ENCODE peak calls at places on chromosomes 2 and 18, in four cellular contexts. S is HCT116, N is tibial nerve, E is IMR-90. L is an unnamed sample.

GRCh38 chr2:181104512-181105121 is 124.2 kb downstream of the UBE2E3 start:
- DNase-seq in S (peak; percentile 51), N (peak; percentile 38), E (peak; percentile 76), L (no peak)

GRCh38 chr2:215870986-215871385 is 142.4 kb downstream of the MREG start:
- DNase-seq in S (peak; percentile 36), N (no peak), E (no peak), L (no peak)

GRCh38 chr2:45452866-45453265 is 158.2 kb downstream of the SRBD1 start:
- DNase-seq in S (no peak), N (peak; percentile 28), E (peak; percentile 96), L (peak; percentile 23)

GRCh38 chr18:26656944-26657536 is 108.7 kb upstream of the KCTD1 start:
- DNase-seq in S (no peak), N (peak; percentile 28), E (peak; percentile 36), L (peak; percentile 84)

GRCh38 chr2:26682155-26682554 is 10.4 kb upstream of the KCNK3 start:
- DNase-seq in S (no peak), N (no peak), E (no peak), L (no peak)

GRCh38 chr2:157627594-157628281 is 926 bp downstream of the ACVR1C start:
- DNase-seq in S (no peak), N (no peak), E (peak; percentile 3), L (peak; percentile 53)

GRCh38 chr2:215825709-215826108 is 187.6 kb downstream of the MREG start:
- DNase-seq in S (no peak), N (no peak), E (no peak), L (no peak)

GRCh38 chr2:68577183-68577582 is 66.2 kb upstream of the PROKR1 start:
- DNase-seq in S (no peak), N (no peak), E (peak; percentile 29), L (no peak)

GRCh38 chr2:240564571-240565266 is 3.6 kb upstream of the RNPEPL1 start:
- DNase-seq in S (no peak), N (no peak), E (peak; percentile 88), L (no peak)
- TF ChIP-seq POLR2A in S (no peak), N (no peak), E (peak; percentile 86), L (no peak)

GRCh38 chr2:120915670-120916069 is 180.0 kb downstream of the GLI2 start:
- DNase-seq in S (no peak), N (no peak), E (peak; percentile 37), L (no peak)
- H3K27ac ChIP-seq in S (peak overlapping the region; percentile 43), N (no peak overlapping the region), E (peak overlapping the region; percentile 90), L (peak overlapping the region; percentile 72)

GRCh38 chr2:134917958-134918517 is 584 bp upstream of the CCNT2 start:
- DNase-seq in S (no peak), N (peak; percentile 82), E (no peak), L (no peak)
- TF ChIP-seq CTCF in S (peak; percentile 25), N (peak; percentile 33), E (peak; percentile 27), L (peak; percentile 36)

DNA sequence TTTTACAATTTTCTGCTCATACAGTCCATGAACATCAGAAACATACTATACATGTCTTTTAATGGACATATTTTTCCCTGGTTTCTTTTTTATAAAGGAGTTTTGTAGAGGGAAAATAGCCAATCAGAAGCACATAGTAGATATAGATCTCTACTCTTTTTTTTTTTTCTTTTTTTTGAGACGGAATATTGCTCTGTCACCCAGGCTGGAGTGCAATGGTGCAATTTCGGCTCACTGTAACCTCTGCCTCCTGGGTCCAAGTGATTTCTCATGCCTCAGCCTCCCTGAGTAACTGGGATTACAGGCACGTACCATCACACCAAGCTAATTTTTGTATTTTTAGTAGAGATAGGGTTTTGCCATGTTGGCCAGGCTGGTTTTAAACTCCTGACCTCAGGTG is 83.2 kb upstream of the MGAT5 start:
- DNase-seq in S (no peak), N (no peak), E (no peak), L (no peak)
- TF ChIP-seq POLR2A in S (no peak), N (no peak), E (no peak), L (no peak)

DNA sequence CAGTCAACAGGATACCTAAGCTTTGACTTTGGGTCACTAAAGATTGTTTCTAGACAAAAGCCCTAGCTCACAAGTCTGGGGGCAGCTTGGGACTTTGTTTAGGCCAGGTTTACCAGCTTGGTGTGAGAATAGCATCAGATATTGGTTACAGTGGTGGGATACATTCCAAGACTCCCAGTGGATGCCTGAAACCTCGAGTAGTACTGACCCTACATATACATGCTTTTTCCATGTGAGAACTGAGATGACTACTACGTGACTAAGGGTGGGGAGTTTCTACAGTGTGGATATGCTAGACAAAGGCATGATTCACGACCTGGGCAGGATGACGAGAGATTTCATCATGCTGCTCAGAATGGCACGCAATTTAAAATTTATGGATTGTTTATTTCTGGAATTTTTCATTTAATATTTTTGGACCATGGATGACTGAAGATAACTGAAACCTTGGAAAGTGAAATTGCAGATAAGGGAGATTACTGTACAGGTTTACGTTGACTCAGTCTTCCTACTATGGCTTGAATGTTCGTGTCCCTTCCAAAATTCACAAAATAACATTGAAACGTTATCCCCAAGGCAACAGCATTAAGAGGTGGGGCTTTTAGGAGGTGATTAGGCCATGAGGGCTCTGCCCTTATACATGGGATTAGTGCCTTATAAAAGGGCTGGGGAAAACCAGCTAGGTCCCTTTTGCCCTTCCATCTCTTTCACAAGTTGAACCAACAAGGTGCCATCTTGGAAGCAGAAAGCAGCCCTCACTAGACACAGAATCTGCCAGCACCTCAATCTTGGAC is 50.2 kb upstream of the CTAGE1 start:
- DNase-seq in S (peak; percentile 83), N (no peak), E (peak; percentile 100), L (no peak)
- H3K27ac ChIP-seq in S (no peak overlapping the region), N (no peak overlapping the region), E (peak overlapping the region; percentile 65), L (peak overlapping the region; percentile 87)

GRCh38 chr2:35871672-35872071 is 483.9 kb upstream of the CRIM1 start:
- DNase-seq in S (peak; percentile 1), N (no peak), E (no peak), L (no peak)
- TF ChIP-seq CTCF in S (peak; percentile 33), N (no peak), E (no peak), L (no peak)

L was measured in heart left ventricle.